ENCODE peak calls at places on chromosomes 5 and 9, in nine cellular contexts. E, Q, L, J, A, I, C, G and B are unnamed samples.

GRCh38 chr9:71001780-71002386 is 119.5 kb downstream of the TRPM3 start:
- DNase-seq in J (peak; percentile 40), E (no peak), I (no peak), C (peak; percentile 25), G (peak; percentile 28), L (peak; percentile 60), A (peak; percentile 88), Q (peak; percentile 80), B (no peak)

GRCh38 chr9:80797841-80798688 is 891.3 kb downstream of the TLE1 start:
- DNase-seq in E (no peak), L (peak; percentile 4), A (no peak), Q (no peak), J (peak; percentile 22), C (peak; percentile 63), I (no peak), G (peak; percentile 15), B (no peak)

GRCh38 chr5:34488984-34489383 is 167.1 kb upstream of the RAI14 start:
- DNase-seq in C (no peak), I (no peak), J (no peak), A (no peak), E (no peak), Q (no peak), L (no peak), G (no peak), B (no peak)

GRCh38 chr9:119961774-119962408 is 592.7 kb upstream of the BRINP1 start:
- DNase-seq in L (peak; percentile 58), A (peak; percentile 82), C (peak; percentile 29), G (peak; percentile 33), I (peak; percentile 16), E (no peak), Q (peak; percentile 94), J (peak; percentile 37), B (no peak)

GRCh38 chr9:30774326-30774725 is 1610.1 kb upstream of the ACO1 start:
- DNase-seq in J (no peak), G (no peak), L (peak; percentile 1), A (peak; percentile 78), Q (peak; percentile 93), E (no peak), C (no peak), I (no peak), B (peak; percentile 50)

GRCh38 chr5:129120158-129120581 is 25.6 kb downstream of the ISOC1 start:
- DNase-seq in C (no peak), J (no peak), G (no peak), I (no peak), Q (no peak), L (no peak), E (no peak), A (no peak), B (no peak)

GRCh38 chr9:133759146-133759900 is 21.2 kb upstream of the SARDH start:
- DNase-seq in C (no peak), A (peak; percentile 74), G (no peak), J (no peak), Q (peak; percentile 58), I (peak; percentile 54), L (no peak), E (no peak), B (no peak)

GRCh38 chr9:72695365-72695764 is 174.0 kb downstream of the TMC1 start:
- DNase-seq in C (no peak), G (no peak), L (no peak), I (no peak), E (no peak), J (no peak), Q (peak; percentile 55), A (peak; percentile 7), B (no peak)

GRCh38 chr5:19959830-19960384 is 28.1 kb downstream of the CDH18 start:
- DNase-seq in I (no peak), L (no peak), E (no peak), C (no peak), Q (no peak), G (no peak), J (no peak), A (no peak), B (no peak)

GRCh38 chr5:101424530-101425175 is 521.6 kb upstream of the ST8SIA4 start:
- DNase-seq in L (peak; percentile 2), J (no peak), G (no peak), C (peak; percentile 73), E (no peak), Q (no peak), A (no peak), I (no peak), B (no peak)

GRCh38 chr5:132001647-132002561 is 9.6 kb downstream of the ACSL6 start:
- DNase-seq in E (no peak), G (no peak), I (peak; percentile 51), C (peak; percentile 24), L (peak; percentile 25), A (peak; percentile 43), J (no peak), Q (peak; percentile 70), B (no peak)

GRCh38 chr5:31194458-31194808 is 947 bp downstream of the CDH6 start:
- DNase-seq in L (peak; percentile 12), I (no peak), C (peak; percentile 33), G (no peak), J (no peak), E (no peak), Q (no peak), A (no peak), B (no peak)
- H3K27me3 ChIP-seq in L (peaks cover 84% of the 10 kb centered on the region), I (peaks cover 7% of the 10 kb centered on the region), C (no peaks in the 10 kb centered on the region), G (peaks cover 62% of the 10 kb centered on the region), J (peaks cover 23% of the 10 kb centered on the region), E (peaks cover 15% of the 10 kb centered on the region), Q (peaks cover 51% of the 10 kb centered on the region), A (peaks cover 53% of the 10 kb centered on the region), B (no peaks in the 10 kb centered on the region)

GRCh38 chr9:113674436-113674835 is 201.7 kb upstream of the ZNF618 start:
- DNase-seq in C (peak; percentile 80), I (no peak), A (no peak), G (no peak), Q (no peak), E (no peak), L (peak; percentile 66), J (no peak), B (no peak)

GRCh38 chr9:113677057-113677456 is 199.1 kb upstream of the ZNF618 start:
- DNase-seq in G (no peak), C (no peak), E (no peak), L (peak; percentile 58), J (no peak), Q (no peak), I (no peak), A (no peak), B (no peak)

GRCh38 chr9:113675475-113675941 is 200.6 kb upstream of the ZNF618 start:
- DNase-seq in E (no peak), I (peak; percentile 87), C (peak; percentile 100), L (peak; percentile 95), Q (no peak), G (peak; percentile 34), J (peak; percentile 62), A (no peak), B (peak; percentile 81)

GRCh38 chr9:113677569-113677968 is 198.5 kb upstream of the ZNF618 start:
- DNase-seq in A (no peak), C (no peak), G (no peak), Q (no peak), E (no peak), J (no peak), I (no peak), L (no peak), B (no peak)

DNA sequence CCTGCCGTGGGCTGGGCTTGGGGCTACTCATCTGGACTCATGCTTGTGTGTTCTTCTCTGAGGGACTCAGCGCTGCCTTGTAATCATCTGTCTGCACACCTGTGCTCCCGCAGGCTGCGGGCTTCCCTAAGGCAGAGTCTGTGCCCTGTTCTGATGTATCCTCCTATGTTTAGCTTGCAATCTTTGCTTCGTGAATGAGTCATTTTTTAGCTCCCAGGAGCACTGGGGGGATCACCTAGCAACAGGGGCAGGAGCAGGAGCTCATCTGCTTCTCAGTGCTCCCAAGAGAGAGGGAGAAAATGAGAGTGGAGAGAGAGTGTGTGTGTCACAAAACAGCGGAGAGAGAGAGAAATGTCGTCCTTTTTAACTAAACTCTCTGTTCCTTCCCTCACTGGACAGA is 202.4 kb upstream of the ZNF618 start:
- DNase-seq in J (no peak), G (no peak), E (no peak), I (no peak), Q (no peak), L (peak; percentile 29), C (peak; percentile 71), A (no peak), B (no peak)
- H3K27ac ChIP-seq in J (no peak overlapping the region), G (no peak overlapping the region), E (no peak overlapping the region), I (no peak overlapping the region), Q (no peak overlapping the region), L (no peak overlapping the region), C (no peak overlapping the region), A (no peak overlapping the region), B (no peak overlapping the region)

GRCh38 chr5:74434124-74434899 is 206.2 kb downstream of the ENC1 start:
- DNase-seq in J (no peak), A (peak; percentile 24), C (no peak), L (peak; percentile 32), I (no peak), Q (peak; percentile 52), G (no peak), E (no peak), B (peak; percentile 27)

GRCh38 chr5:74429495-74429894 is 211.0 kb downstream of the ENC1 start:
- DNase-seq in Q (no peak), J (no peak), G (no peak), L (no peak), A (no peak), E (no peak), C (no peak), I (no peak), B (no peak)

GRCh38 chr5:74433255-74434123 is 207.0 kb downstream of the ENC1 start:
- DNase-seq in I (no peak), J (no peak), C (peak; percentile 22), L (peak; percentile 88), Q (peak; percentile 54), A (peak; percentile 30), G (no peak), E (no peak), B (no peak)

GRCh38 chr5:74430910-74431309 is 209.6 kb downstream of the ENC1 start:
- DNase-seq in A (no peak), Q (no peak), I (no peak), G (no peak), E (no peak), C (no peak), J (no peak), L (no peak), B (no peak)

GRCh38 chr5:74432240-74432639 is 208.3 kb downstream of the ENC1 start:
- DNase-seq in G (no peak), L (peak; percentile 15), Q (no peak), C (no peak), E (no peak), I (no peak), A (no peak), J (no peak), B (no peak)
- H3K4me1 ChIP-seq in G (no peaks in the 10 kb centered on the region), L (peaks cover under 1% of the 10 kb centered on the region), Q (peaks cover 16% of the 10 kb centered on the region), C (no peaks in the 10 kb centered on the region), E (no peaks in the 10 kb centered on the region), I (peaks cover 4% of the 10 kb centered on the region), A (peaks cover 25% of the 10 kb centered on the region), J (no peaks in the 10 kb centered on the region), B (no peaks in the 10 kb centered on the region)

GRCh38 chr5:115186794-115187193 is 17.1 kb upstream of the TRIM36 start:
- DNase-seq in C (peak; percentile 36), L (no peak), G (no peak), I (no peak), J (no peak), A (no peak), E (no peak), Q (no peak), B (no peak)
- H3K27me3 ChIP-seq in C (peaks cover 17% of the 10 kb centered on the region), L (peaks cover 14% of the 10 kb centered on the region), G (peaks cover 36% of the 10 kb centered on the region), I (peaks cover 3% of the 10 kb centered on the region), J (peaks cover 7% of the 10 kb centered on the region), A (peaks cover 19% of the 10 kb centered on the region), E (peaks cover 45% of the 10 kb centered on the region), Q (peaks cover 20% of the 10 kb centered on the region), B (no peaks in the 10 kb centered on the region)